ENCODE peak calls at places on chromosomes 4 and X, in four cellular contexts. I, G, X and Y are unnamed samples.

GRCh38 chrX:129900054-129900453 is 5.9 kb upstream of the UTP14A start:
- DNase-seq in I (no peak), X (no peak), G (no peak), Y (no peak)

GRCh38 chrX:40068048-40068447 is 29.7 kb downstream of the BCOR start:
- DNase-seq in X (peak; percentile 5), G (no peak), I (no peak), Y (no peak)

GRCh38 chr4:132332932-132333722 is 816.0 kb upstream of the PCDH10 start:
- DNase-seq in I (no peak), G (no peak), X (peak; percentile 30), Y (no peak)

GRCh38 chr4:10697071-10697470 is 12.5 kb upstream of the CLNK start:
- DNase-seq in X (no peak), I (no peak), G (no peak), Y (no peak)

GRCh38 chr4:9997881-9998280 is 23.4 kb downstream of the SLC2A9 start:
- DNase-seq in G (no peak), X (no peak), I (no peak), Y (no peak)

GRCh38 chr4:24630937-24631336 is 46.6 kb upstream of the DHX15 start:
- DNase-seq in I (no peak), X (peak; percentile 94), G (no peak), Y (no peak)

GRCh38 chr4:151031831-151032605 is 16.9 kb upstream of the LRBA start:
- DNase-seq in G (no peak), X (peak; percentile 46), I (no peak), Y (no peak)

GRCh38 chrX:68725966-68726365 is 78.5 kb downstream of the STARD8 start:
- DNase-seq in I (no peak), X (no peak), G (no peak), Y (no peak)

GRCh38 chr4:99300934-99301333 is 10.1 kb upstream of the ADH1A start:
- DNase-seq in I (peak; percentile 93), X (peak; percentile 99), G (peak; percentile 70), Y (peak; percentile 66)

GRCh38 chrX:72029473-72030411 is 102.0 kb downstream of the RTL5 start:
- DNase-seq in G (no peak), X (peak; percentile 61), I (no peak), Y (no peak)

GRCh38 chrX:123807825-123808416 is 51.9 kb upstream of the XIAP start:
- DNase-seq in X (peak; percentile 19), G (no peak), I (no peak), Y (no peak)

GRCh38 chr4:55117511-55117910 is 7.9 kb downstream of the KDR start:
- DNase-seq in G (no peak), X (peak; percentile 36), I (no peak), Y (no peak)

GRCh38 chrX:130091976-130092522 is 18.2 kb downstream of the ELF4 start:
- DNase-seq in X (no peak), G (no peak), I (peak; percentile 30), Y (no peak)

GRCh38 chrX:82232679-82233078 is 1030.8 kb downstream of the SH3BGRL start:
- DNase-seq in X (no peak), I (no peak), G (no peak), Y (no peak)

GRCh38 chr4:185358514-185359433 is 37.0 kb downstream of the LRP2BP start:
- DNase-seq in G (no peak), X (no peak), I (no peak), Y (no peak)

GRCh38 chr4:71550220-71551190 is 211.7 kb downstream of the SLC4A4 start:
- DNase-seq in G (no peak), I (no peak), X (peak; percentile 63), Y (no peak)

GRCh38 chr4:85932371-85933305 is 427.2 kb downstream of the MAPK10 start:
- DNase-seq in X (peak; percentile 37), G (no peak), I (no peak), Y (no peak)

GRCh38 chrX:56569378-56570061 is 6.1 kb downstream of the UBQLN2 start:
- DNase-seq in X (no peak), I (no peak), G (no peak), Y (no peak)

GRCh38 chr4:87802858-87803257 is 3.5 kb downstream of the IBSP start:
- DNase-seq in X (no peak), I (no peak), G (no peak), Y (peak; percentile 56)

GRCh38 chr4:86543560-86544312 is 50.4 kb upstream of the PTPN13 start:
- DNase-seq in X (peak; percentile 54), I (no peak), G (no peak), Y (no peak)

GRCh38 chrX:10533686-10534365 is 86.6 kb downstream of the MID1 start:
- DNase-seq in X (no peak), I (no peak), G (no peak), Y (no peak)

GRCh38 chr4:173520921-173521473 is 9.0 kb downstream of the HAND2 start:
- DNase-seq in G (no peak), I (peak; percentile 21), X (no peak), Y (no peak)

GRCh38 chr4:3470244-3471097 is 7.4 kb downstream of the DOK7 start:
- DNase-seq in G (peak; percentile 74), X (peak; percentile 34), I (no peak), Y (peak; percentile 79)

GRCh38 chr4:128558896-128559669 is 250.4 kb upstream of the JADE1 start:
- DNase-seq in G (no peak), I (no peak), X (peak; percentile 55), Y (no peak)

GRCh38 chr4:7420661-7421040 is 14.1 kb downstream of the PSAPL1 start:
- DNase-seq in X (no peak), G (no peak), I (peak; percentile 7), Y (no peak)

GRCh38 chr4:139234258-139234657 is 45.8 kb downstream of the MGARP start:
- DNase-seq in I (no peak), G (no peak), X (no peak), Y (no peak)

GRCh38 chr4:22869235-22869634 is 176.5 kb downstream of the GBA3 start:
- DNase-seq in G (no peak), I (no peak), X (no peak), Y (no peak)

GRCh38 chr4:55303818-55304217 is 42.2 kb upstream of the SRD5A3 start:
- DNase-seq in I (no peak), X (peak; percentile 62), G (no peak), Y (no peak)

GRCh38 chrX:42075032-42075431 is 151.7 kb upstream of the CASK start:
- DNase-seq in X (no peak), I (no peak), G (no peak), Y (no peak)

GRCh38 chrX:155757366-155757765 is 123.8 kb upstream of the VAMP7 start:
- DNase-seq in X (no peak), G (no peak), I (no peak), Y (no peak)

GRCh38 chrX:123581586-123581985 is 151.3 kb downstream of the THOC2 start:
- DNase-seq in G (no peak), I (no peak), X (no peak), Y (no peak)

GRCh38 chrX:117628381-117628780 is 488.2 kb downstream of the KLHL13 start:
- DNase-seq in I (no peak), X (no peak), G (no peak), Y (no peak)

GRCh38 chr4:175444512-175444911 is 367.6 kb downstream of the GPM6A start:
- DNase-seq in G (no peak), X (no peak), I (no peak), Y (no peak)

DNA sequence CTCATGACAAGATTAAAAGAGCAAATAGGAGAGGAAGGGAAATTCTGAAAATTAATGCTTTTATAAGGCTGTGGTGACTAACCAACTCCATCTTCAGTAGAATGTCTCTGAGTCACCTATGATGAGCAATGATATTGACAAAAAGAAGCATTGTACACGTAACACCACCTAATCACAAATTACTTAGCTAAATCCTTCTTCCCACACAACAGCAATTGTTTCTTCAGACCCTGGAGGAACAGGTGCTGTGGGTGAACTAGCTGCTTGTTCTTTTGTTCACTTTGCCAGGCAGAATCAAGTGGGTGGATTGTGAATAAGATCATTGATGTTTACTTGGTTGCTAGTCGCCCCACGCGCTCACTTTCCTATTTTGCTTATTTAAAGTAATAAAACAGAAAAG is 315.5 kb downstream of the CAMK2D start:
- DNase-seq in I (no peak), X (peak; percentile 66), G (no peak), Y (no peak)
- TF ChIP-seq CTCF in I (no peak), X (no peak), G (no peak), Y (no peak)

GRCh38 chr4:6332669-6333050 is 63.0 kb downstream of the WFS1 start:
- DNase-seq in G (no peak), I (no peak), X (no peak), Y (no peak)

GRCh38 chr4:6333301-6334202 is 63.9 kb downstream of the WFS1 start:
- DNase-seq in X (no peak), G (no peak), I (no peak), Y (no peak)

GRCh38 chr4:6331018-6331417 is 61.4 kb downstream of the WFS1 start:
- DNase-seq in X (peak; percentile 27), I (no peak), G (no peak), Y (no peak)

GRCh38 chr4:6331468-6331867 is 61.8 kb downstream of the WFS1 start:
- DNase-seq in I (no peak), G (no peak), X (no peak), Y (no peak)

DNA sequence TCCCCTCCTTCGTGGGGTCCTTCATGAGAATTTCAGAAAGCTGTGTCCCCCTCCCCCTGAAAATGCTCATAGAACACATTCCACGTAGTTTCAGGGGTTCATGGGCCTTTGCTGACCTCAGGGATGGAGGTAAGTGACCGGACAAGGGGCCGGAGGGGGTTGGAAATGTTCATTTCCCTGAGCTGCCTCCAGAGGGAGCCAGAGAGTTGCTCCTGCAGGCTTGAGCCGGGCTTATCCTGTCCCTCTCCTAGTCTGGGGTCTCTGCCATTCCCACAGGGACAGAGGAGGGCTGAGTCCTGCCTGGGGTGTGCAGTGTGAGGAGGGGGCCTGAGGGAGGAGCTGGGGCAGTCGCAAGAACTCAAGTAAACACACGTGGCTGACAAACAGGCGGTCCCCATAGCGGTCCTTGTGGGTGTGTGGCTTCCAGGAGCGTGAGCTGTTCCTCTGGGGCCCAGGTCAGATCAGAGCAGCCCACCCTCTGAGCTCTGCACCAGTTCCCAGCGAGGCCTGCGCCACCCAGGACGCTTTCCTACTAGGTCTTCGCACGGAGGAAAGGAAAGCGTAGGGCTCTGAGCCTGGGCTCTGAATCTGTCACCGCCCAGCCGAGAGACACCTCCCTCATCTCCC is 62.5 kb downstream of the WFS1 start:
- DNase-seq in X (peak; percentile 46), I (no peak), G (no peak), Y (no peak)
- TF ChIP-seq CTCF in X (peak; percentile 85), I (peak; percentile 30), G (peak; percentile 55), Y (peak; percentile 69)

DNA sequence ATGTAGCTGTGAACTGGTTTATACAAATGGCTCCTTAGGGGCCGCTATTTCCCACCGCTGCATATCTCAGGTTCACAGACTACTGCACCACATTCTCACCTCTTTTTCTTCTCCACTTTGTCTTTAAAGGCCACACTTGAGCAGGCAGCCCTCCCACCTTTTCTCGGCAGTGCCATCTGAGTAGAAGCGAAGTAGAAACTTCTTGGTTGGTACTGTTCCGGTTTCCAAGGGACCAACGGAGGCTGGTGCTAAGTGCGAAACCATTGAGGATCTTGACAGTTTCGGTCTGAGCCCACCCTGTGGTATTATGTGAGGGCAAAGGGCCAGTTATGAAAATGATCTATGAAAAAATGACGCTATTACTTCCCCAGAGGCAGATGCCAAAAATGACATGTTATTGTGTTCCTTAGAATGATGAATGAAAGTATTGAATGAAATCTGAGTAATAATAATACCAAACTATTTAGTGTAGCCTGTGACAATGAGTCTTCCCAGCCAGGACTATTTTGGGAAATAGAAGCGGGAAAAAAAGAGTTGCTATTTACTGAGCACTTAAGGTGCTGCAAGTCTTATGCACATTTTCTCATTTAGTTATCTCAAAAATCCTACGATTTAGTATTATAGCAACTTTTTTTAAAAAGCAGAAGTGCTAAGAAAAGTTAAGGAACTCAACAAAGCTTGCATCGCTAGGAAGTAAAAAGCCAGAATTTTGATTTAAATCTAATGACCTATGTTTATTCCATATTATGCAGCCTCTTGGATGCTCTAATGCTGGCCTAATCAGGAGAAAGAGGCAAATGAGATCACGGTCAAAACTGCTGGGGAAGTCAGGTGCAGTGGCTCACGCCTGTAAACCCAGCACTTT is 29.6 kb upstream of the CHRNA9 start:
- DNase-seq in X (no peak), G (no peak), I (no peak), Y (no peak)
- TF ChIP-seq CTCF in X (no peak), G (no peak), I (no peak), Y (no peak)

GRCh38 chr4:83905952-83906351 is 370.0 kb downstream of the GPAT3 start:
- DNase-seq in X (no peak), G (no peak), I (no peak), Y (no peak)
- TF ChIP-seq CTCF in X (no peak), G (no peak), I (no peak), Y (peak; percentile 43)